ENCODE peak calls at places on chromosomes 5 and 9, in six cellular contexts. One of them, this sample, is unnamed. For H3K4me1 and H3K27me3, the result is how much of the 10 kb centered on the place peaks cover.

GRCh38 chr5:55463613-55464012 is 71.2 kb downstream of the PLPP1 start:
- DNase-seq in neuronal stem cell: no peak
- DNase-seq in cardiac muscle cell: no peak
- DNase-seq in pancreas: no peak
- DNase-seq in Peyer's patch: no peak
- DNase-seq in gastrocnemius medialis: no peak
- DNase-seq in this sample: no peak

GRCh38 chr9:38478211-38478610 is 54.0 kb upstream of the IGFBPL1 start:
- DNase-seq in cardiac muscle cell: no peak
- DNase-seq in neuronal stem cell: no peak
- DNase-seq in pancreas: no peak
- DNase-seq in Peyer's patch: no peak
- DNase-seq in gastrocnemius medialis: no peak
- DNase-seq in this sample: no peak

GRCh38 chr9:90916147-90916734 is 114.6 kb downstream of the SYK start:
- DNase-seq in neuronal stem cell: no peak
- DNase-seq in gastrocnemius medialis: no peak
- DNase-seq in cardiac muscle cell: no peak
- DNase-seq in pancreas: no peak
- DNase-seq in Peyer's patch: no peak
- DNase-seq in this sample: no peak

GRCh38 chr5:179755022-179755421 is 22.4 kb downstream of the MAML1 start:
- DNase-seq in gastrocnemius medialis: no peak
- DNase-seq in pancreas: no peak
- DNase-seq in cardiac muscle cell: peak
- DNase-seq in neuronal stem cell: no peak
- DNase-seq in Peyer's patch: peak
- DNase-seq in this sample: no peak

GRCh38 chr9:120369608-120370220 is 210.3 kb downstream of the CDK5RAP2 start:
- DNase-seq in neuronal stem cell: no peak
- DNase-seq in pancreas: no peak
- DNase-seq in gastrocnemius medialis: no peak
- DNase-seq in cardiac muscle cell: no peak
- DNase-seq in Peyer's patch: peak
- DNase-seq in this sample: no peak

GRCh38 chr9:70113403-70114022 is 69.9 kb downstream of the MAMDC2 start:
- DNase-seq in pancreas: peak
- DNase-seq in Peyer's patch: peak
- DNase-seq in cardiac muscle cell: peak
- DNase-seq in gastrocnemius medialis: peak
- DNase-seq in neuronal stem cell: peak
- DNase-seq in this sample: peak

GRCh38 chr9:108483676-108484075 is 372.1 kb downstream of the ACTL7B start:
- DNase-seq in cardiac muscle cell: no peak
- DNase-seq in pancreas: no peak
- DNase-seq in Peyer's patch: no peak
- DNase-seq in gastrocnemius medialis: no peak
- DNase-seq in neuronal stem cell: no peak
- DNase-seq in this sample: no peak

GRCh38 chr9:22976454-22976853 is 529.8 kb downstream of the DMRTA1 start:
- DNase-seq in neuronal stem cell: no peak
- DNase-seq in Peyer's patch: no peak
- DNase-seq in pancreas: no peak
- DNase-seq in cardiac muscle cell: no peak
- DNase-seq in gastrocnemius medialis: no peak
- DNase-seq in this sample: no peak

GRCh38 chr9:99109522-99109921 is 4.6 kb downstream of the TGFBR1 start:
- DNase-seq in neuronal stem cell: no peak
- DNase-seq in Peyer's patch: no peak
- DNase-seq in pancreas: no peak
- DNase-seq in cardiac muscle cell: no peak
- DNase-seq in gastrocnemius medialis: no peak
- DNase-seq in this sample: no peak
- H3K4me1 ChIP-seq in neuronal stem cell: under half
- H3K4me1 ChIP-seq in Peyer's patch: under half
- H3K4me1 ChIP-seq in pancreas: under half
- H3K4me1 ChIP-seq in cardiac muscle cell: under half
- H3K4me1 ChIP-seq in gastrocnemius medialis: half or more
- H3K4me1 ChIP-seq in this sample: half or more

GRCh38 chr9:126628146-126628545 is 14.4 kb downstream of the LMX1B start:
- DNase-seq in neuronal stem cell: no peak
- DNase-seq in pancreas: no peak
- DNase-seq in cardiac muscle cell: no peak
- DNase-seq in Peyer's patch: no peak
- DNase-seq in gastrocnemius medialis: no peak
- DNase-seq in this sample: no peak
- H3K27me3 ChIP-seq in neuronal stem cell: under half
- H3K27me3 ChIP-seq in pancreas: under half
- H3K27me3 ChIP-seq in cardiac muscle cell: half or more
- H3K27me3 ChIP-seq in Peyer's patch: under half
- H3K27me3 ChIP-seq in gastrocnemius medialis: half or more
- H3K27me3 ChIP-seq in this sample: half or more

GRCh38 chr9:137161558-137162483 is 8.0 kb downstream of the LRRC26 start:
- DNase-seq in Peyer's patch: no peak
- DNase-seq in neuronal stem cell: no peak
- DNase-seq in cardiac muscle cell: no peak
- DNase-seq in pancreas: no peak
- DNase-seq in gastrocnemius medialis: no peak
- DNase-seq in this sample: no peak

GRCh38 chr9:137163805-137164204 is 6.0 kb downstream of the LRRC26 start:
- DNase-seq in cardiac muscle cell: no peak
- DNase-seq in pancreas: no peak
- DNase-seq in Peyer's patch: no peak
- DNase-seq in neuronal stem cell: no peak
- DNase-seq in gastrocnemius medialis: no peak
- DNase-seq in this sample: no peak

GRCh38 chr9:137164370-137165249 is 5.2 kb downstream of the LRRC26 start:
- DNase-seq in pancreas: no peak
- DNase-seq in cardiac muscle cell: no peak
- DNase-seq in gastrocnemius medialis: no peak
- DNase-seq in Peyer's patch: no peak
- DNase-seq in neuronal stem cell: no peak
- DNase-seq in this sample: no peak

GRCh38 chr9:137162505-137163100 is 7.2 kb downstream of the LRRC26 start:
- DNase-seq in cardiac muscle cell: peak
- DNase-seq in neuronal stem cell: no peak
- DNase-seq in Peyer's patch: peak
- DNase-seq in pancreas: peak
- DNase-seq in gastrocnemius medialis: no peak
- DNase-seq in this sample: no peak

GRCh38 chr9:137163101-137163661 is 6.7 kb downstream of the LRRC26 start:
- DNase-seq in pancreas: no peak
- DNase-seq in neuronal stem cell: no peak
- DNase-seq in cardiac muscle cell: peak
- DNase-seq in gastrocnemius medialis: no peak
- DNase-seq in Peyer's patch: no peak
- DNase-seq in this sample: no peak
- H3K4me3 ChIP-seq in pancreas: peak
- H3K4me3 ChIP-seq in neuronal stem cell: peak
- H3K4me3 ChIP-seq in cardiac muscle cell: peak
- H3K4me3 ChIP-seq in gastrocnemius medialis: peak
- H3K4me3 ChIP-seq in Peyer's patch: peak
- H3K4me3 ChIP-seq in this sample: peak

DNA sequence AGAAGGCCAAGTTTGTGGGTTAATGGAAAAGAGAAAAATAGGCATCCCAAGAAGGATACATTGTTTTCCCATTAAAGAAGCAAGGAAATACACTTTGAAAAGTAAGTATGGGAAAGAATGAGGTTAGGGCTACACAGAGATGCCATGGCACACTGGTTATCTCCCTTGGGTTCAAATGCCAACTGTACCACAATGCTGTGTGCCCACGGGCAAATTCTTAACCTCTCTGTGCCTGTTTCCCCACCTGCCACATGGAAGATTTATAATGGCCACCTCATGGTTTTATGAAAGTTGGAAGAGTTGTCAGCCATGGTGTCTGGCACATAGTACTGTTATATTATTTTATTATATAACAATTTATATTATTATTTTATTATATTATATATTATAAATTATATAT is 16.3 kb upstream of the MGAT1 start:
- DNase-seq in neuronal stem cell: no peak
- DNase-seq in pancreas: no peak
- DNase-seq in gastrocnemius medialis: no peak
- DNase-seq in Peyer's patch: no peak
- DNase-seq in cardiac muscle cell: no peak
- DNase-seq in this sample: no peak
- H3K4me1 ChIP-seq in neuronal stem cell: under half
- H3K4me1 ChIP-seq in pancreas: under half
- H3K4me1 ChIP-seq in gastrocnemius medialis: under half
- H3K4me1 ChIP-seq in Peyer's patch: under half
- H3K4me1 ChIP-seq in cardiac muscle cell: under half
- H3K4me1 ChIP-seq in this sample: under half

DNA sequence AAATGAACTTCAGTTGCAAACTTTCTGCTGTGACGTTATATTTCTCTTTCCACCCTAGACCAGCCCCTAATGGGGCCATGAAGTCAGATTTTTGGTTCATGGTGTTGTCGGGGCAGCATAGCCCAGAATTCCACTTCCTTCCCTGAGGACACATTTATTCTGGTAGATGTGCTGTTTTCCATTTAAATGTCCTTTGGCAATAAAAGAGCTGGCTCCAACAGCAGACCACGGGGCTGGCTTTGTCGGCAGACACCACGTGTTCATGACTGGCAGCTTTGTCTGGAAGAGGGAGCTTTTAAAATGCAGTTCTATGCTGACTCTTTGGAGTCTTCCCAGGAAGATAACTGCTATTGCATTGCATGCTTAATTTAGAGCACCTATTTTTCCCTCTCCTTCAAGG is 17.6 kb upstream of the LCP2 start:
- DNase-seq in Peyer's patch: peak
- DNase-seq in pancreas: no peak
- DNase-seq in cardiac muscle cell: peak
- DNase-seq in gastrocnemius medialis: peak
- DNase-seq in neuronal stem cell: no peak
- DNase-seq in this sample: peak
- H3K27me3 ChIP-seq in Peyer's patch: under half
- H3K27me3 ChIP-seq in pancreas: under half
- H3K27me3 ChIP-seq in cardiac muscle cell: under half
- H3K27me3 ChIP-seq in gastrocnemius medialis: under half
- H3K27me3 ChIP-seq in neuronal stem cell: under half
- H3K27me3 ChIP-seq in this sample: under half

DNA sequence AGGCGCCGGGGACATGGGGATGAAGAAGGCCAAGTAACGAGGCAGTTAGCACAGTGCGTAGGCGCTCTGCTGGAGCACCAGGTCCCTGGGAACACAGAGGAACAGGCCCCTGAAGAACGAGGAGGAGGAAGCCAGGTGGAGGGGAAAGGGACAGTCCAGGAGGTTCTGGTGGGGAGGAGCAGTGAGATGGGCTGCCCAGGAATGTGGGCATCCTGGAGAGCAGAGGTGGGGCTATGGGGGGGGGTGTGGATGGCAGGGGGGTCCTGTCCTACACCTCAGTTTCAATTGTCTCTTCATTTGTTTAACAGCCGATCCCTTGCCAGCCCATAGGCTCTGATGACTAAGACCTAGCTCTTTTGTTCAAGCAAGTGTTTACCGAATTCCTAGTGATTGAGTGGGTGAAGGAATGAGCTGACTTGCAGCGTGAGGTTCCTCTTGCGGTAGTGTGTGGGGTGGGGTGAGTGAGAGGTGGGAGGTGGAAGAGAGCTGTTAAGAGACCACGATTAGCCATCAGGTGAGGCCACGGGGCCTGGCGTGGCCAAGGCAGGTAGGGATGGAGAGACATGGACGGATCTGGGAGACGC is 8.4 kb upstream of the PHYHD1 start:
- DNase-seq in pancreas: no peak
- DNase-seq in neuronal stem cell: no peak
- DNase-seq in gastrocnemius medialis: no peak
- DNase-seq in Peyer's patch: no peak
- DNase-seq in cardiac muscle cell: no peak
- DNase-seq in this sample: no peak
- H3K4me3 ChIP-seq in pancreas: no peak
- H3K4me3 ChIP-seq in neuronal stem cell: no peak
- H3K4me3 ChIP-seq in gastrocnemius medialis: peak
- H3K4me3 ChIP-seq in Peyer's patch: no peak
- H3K4me3 ChIP-seq in cardiac muscle cell: no peak
- H3K4me3 ChIP-seq in this sample: no peak

GRCh38 chr5:148815578-148815977 is 10.8 kb upstream of the ADRB2 start:
- DNase-seq in Peyer's patch: no peak
- DNase-seq in pancreas: no peak
- DNase-seq in cardiac muscle cell: no peak
- DNase-seq in gastrocnemius medialis: no peak
- DNase-seq in neuronal stem cell: no peak
- DNase-seq in this sample: no peak

GRCh38 chr5:148816822-148817221 is 9.6 kb upstream of the ADRB2 start:
- DNase-seq in gastrocnemius medialis: no peak
- DNase-seq in neuronal stem cell: no peak
- DNase-seq in Peyer's patch: no peak
- DNase-seq in cardiac muscle cell: no peak
- DNase-seq in pancreas: no peak
- DNase-seq in this sample: no peak

GRCh38 chr5:148816357-148816756 is 10.1 kb upstream of the ADRB2 start:
- DNase-seq in cardiac muscle cell: no peak
- DNase-seq in gastrocnemius medialis: no peak
- DNase-seq in neuronal stem cell: no peak
- DNase-seq in Peyer's patch: no peak
- DNase-seq in pancreas: no peak
- DNase-seq in this sample: no peak

GRCh38 chr5:148820778-148821395 is 5.5 kb upstream of the ADRB2 start:
- DNase-seq in pancreas: no peak
- DNase-seq in Peyer's patch: peak
- DNase-seq in cardiac muscle cell: peak
- DNase-seq in neuronal stem cell: peak
- DNase-seq in gastrocnemius medialis: no peak
- DNase-seq in this sample: no peak

DNA sequence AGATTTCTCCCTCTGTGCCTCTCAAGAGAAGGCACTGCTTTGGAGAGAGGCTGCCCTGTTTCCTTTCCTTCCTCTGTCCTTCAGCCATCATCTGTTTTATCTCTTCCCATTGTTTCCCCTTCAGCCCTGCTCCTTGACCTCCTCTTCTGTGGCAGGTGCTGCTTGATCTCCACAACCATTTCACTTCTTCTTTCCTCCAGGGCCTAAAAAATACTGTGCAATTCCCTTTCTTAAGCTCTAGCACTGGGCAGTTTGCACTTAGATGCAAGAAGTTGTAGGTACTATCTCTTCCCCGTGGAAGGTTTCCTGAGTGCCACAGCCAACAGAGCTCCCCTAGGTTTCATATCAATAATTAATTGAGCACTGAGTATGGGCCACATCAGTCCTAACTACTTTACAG is 8.8 kb upstream of the ADRB2 start:
- DNase-seq in Peyer's patch: no peak
- DNase-seq in cardiac muscle cell: no peak
- DNase-seq in neuronal stem cell: no peak
- DNase-seq in pancreas: no peak
- DNase-seq in gastrocnemius medialis: no peak
- DNase-seq in this sample: no peak
- H3K4me1 ChIP-seq in Peyer's patch: under half
- H3K4me1 ChIP-seq in cardiac muscle cell: under half
- H3K4me1 ChIP-seq in neuronal stem cell: under half
- H3K4me1 ChIP-seq in pancreas: under half
- H3K4me1 ChIP-seq in gastrocnemius medialis: under half
- H3K4me1 ChIP-seq in this sample: under half